ENCODE peak calls at places on chromosomes 7 and 10, in five cellular contexts. M is GM12892, J is GM12891, Y is K562, K is HepG2. P is an unnamed sample.

GRCh38 chr10:127117125-127117524 is 79.3 kb downstream of the INSYN2A start:
- DNase-seq in M (no peak), J (no peak), Y (peak), K (peak), P (peak)

GRCh38 chr7:155644971-155645509 is 579 bp downstream of the RBM33 start:
- DNase-seq in J (no peak), Y (peak), K (peak), M (peak), P (no peak)

GRCh38 chr7:139758388-139758787 is 19.4 kb downstream of the HIPK2 start:
- DNase-seq in J (no peak), M (no peak), Y (no peak), K (no peak), P (no peak)

GRCh38 chr7:126222782-126223181 is 1030.0 kb downstream of the GRM8 start:
- DNase-seq in Y (no peak), J (no peak), M (no peak), K (no peak), P (no peak)

GRCh38 chr7:158275711-158276413 is 311.8 kb downstream of the PTPRN2 start:
- DNase-seq in K (no peak), Y (no peak), M (no peak), J (no peak), P (no peak)

GRCh38 chr7:916291-916941 is 38.1 kb downstream of the ADAP1 start:
- DNase-seq in M (no peak), K (no peak), Y (no peak), J (no peak), P (no peak)

GRCh38 chr7:108234981-108235450 is 104.9 kb upstream of the LAMB4 start:
- DNase-seq in Y (no peak), J (no peak), M (no peak), K (no peak), P (no peak)

GRCh38 chr10:129470103-129470851 is 3.2 kb downstream of the MGMT start:
- DNase-seq in K (peak), M (no peak), J (no peak), Y (no peak), P (no peak)

GRCh38 chr7:8161398-8161828 is 100.6 kb downstream of the ICA1 start:
- DNase-seq in Y (no peak), J (no peak), K (no peak), M (no peak), P (no peak)

GRCh38 chr10:31340343-31340742 is 21.3 kb downstream of the ZEB1 start:
- DNase-seq in Y (no peak), M (no peak), K (peak), J (no peak), P (no peak)

GRCh38 chr7:117737882-117738281 is 135.4 kb downstream of the CTTNBP2 start:
- DNase-seq in J (no peak), Y (no peak), K (no peak), M (no peak), P (no peak)

GRCh38 chr7:127920787-127921438 is 110.3 kb downstream of the LRRC4 start:
- DNase-seq in J (no peak), Y (no peak), K (no peak), M (no peak), P (no peak)

GRCh38 chr7:79455173-79455790 is 1.8 kb upstream of the MAGI2 start:
- DNase-seq in K (no peak), Y (no peak), M (no peak), J (no peak), P (no peak)

GRCh38 chr10:76631054-76631453 is 1006.6 kb downstream of the KCNMA1 start:
- DNase-seq in J (no peak), M (no peak), Y (no peak), K (no peak), P (no peak)

GRCh38 chr7:71454981-71455380 is 323.0 kb downstream of the GALNT17 start:
- DNase-seq in K (no peak), Y (no peak), J (no peak), M (no peak), P (no peak)

GRCh38 chr7:2248984-2249694 is 7.1 kb downstream of the NUDT1 start:
- DNase-seq in M (no peak), K (no peak), Y (no peak), J (peak), P (no peak)

GRCh38 chr7:6658618-6659345 is 21.7 kb downstream of the ZNF316 start:
- DNase-seq in J (no peak), K (no peak), M (no peak), Y (no peak), P (no peak)

GRCh38 chr7:36315309-36315948 is 74.2 kb upstream of the ANLN start:
- DNase-seq in Y (no peak), K (no peak), J (no peak), M (no peak), P (no peak)

GRCh38 chr7:46301677-46302076 is 380.6 kb upstream of the IGFBP3 start:
- DNase-seq in J (no peak), K (no peak), Y (no peak), M (no peak), P (no peak)

GRCh38 chr10:28984431-28984830 is 304.4 kb upstream of the LYZL1 start:
- DNase-seq in M (no peak), J (no peak), K (peak), Y (peak), P (no peak)

GRCh38 chr7:146176790-146177189 is 60.2 kb downstream of the CNTNAP2 start:
- DNase-seq in J (no peak), K (no peak), M (no peak), Y (no peak), P (no peak)

GRCh38 chr7:117889611-117890010 is 16.4 kb upstream of the CTTNBP2 start:
- DNase-seq in Y (no peak), J (no peak), M (no peak), K (no peak), P (no peak)

GRCh38 chr7:130421685-130422084 is 19.1 kb downstream of the CEP41 start:
- DNase-seq in J (no peak), K (no peak), M (no peak), Y (no peak), P (no peak)

GRCh38 chr10:74177140-74177677 is 26.2 kb downstream of the ADK start:
- DNase-seq in M (no peak), K (peak), Y (peak), J (peak), P (no peak)

GRCh38 chr7:142860968-142861367 is 6.1 kb downstream of the EPHB6 start:
- DNase-seq in J (no peak), K (no peak), Y (no peak), M (no peak), P (no peak)

GRCh38 chr7:112263519-112263918 is 57.0 kb downstream of the ZNF277 start:
- DNase-seq in K (no peak), J (no peak), M (no peak), Y (no peak), P (no peak)

GRCh38 chr10:50851884-50852671 is 33.3 kb downstream of the A1CF start:
- DNase-seq in M (no peak), Y (no peak), K (peak), J (no peak), P (no peak)

GRCh38 chr7:24339575-24339974 is 55.6 kb downstream of the NPY start:
- DNase-seq in Y (no peak), M (no peak), K (no peak), J (no peak), P (no peak)

GRCh38 chr10:129953541-129954031 is 10.5 kb downstream of the EBF3 start:
- DNase-seq in K (no peak), J (no peak), M (no peak), Y (no peak), P (no peak)

GRCh38 chr7:77327932-77328628 is 88.1 kb downstream of the GSAP start:
- DNase-seq in Y (no peak), K (no peak), J (no peak), M (no peak), P (no peak)

GRCh38 chr10:5631936-5632335 is 34.5 kb downstream of the ASB13 start:
- DNase-seq in J (no peak), K (no peak), M (no peak), Y (no peak), P (no peak)

GRCh38 chr7:143248781-143249354 is 14.4 kb upstream of the GSTK1 start:
- DNase-seq in Y (no peak), M (no peak), K (peak), J (no peak), P (no peak)

GRCh38 chr7:2151235-2151634 is 81.5 kb downstream of the MAD1L1 start:
- DNase-seq in K (no peak), Y (no peak), M (no peak), J (no peak), P (no peak)

GRCh38 chr7:519429-519973 is at the start of gene PDGFA:
- DNase-seq in K (no peak), M (no peak), Y (peak), J (no peak), P (no peak)

DNA sequence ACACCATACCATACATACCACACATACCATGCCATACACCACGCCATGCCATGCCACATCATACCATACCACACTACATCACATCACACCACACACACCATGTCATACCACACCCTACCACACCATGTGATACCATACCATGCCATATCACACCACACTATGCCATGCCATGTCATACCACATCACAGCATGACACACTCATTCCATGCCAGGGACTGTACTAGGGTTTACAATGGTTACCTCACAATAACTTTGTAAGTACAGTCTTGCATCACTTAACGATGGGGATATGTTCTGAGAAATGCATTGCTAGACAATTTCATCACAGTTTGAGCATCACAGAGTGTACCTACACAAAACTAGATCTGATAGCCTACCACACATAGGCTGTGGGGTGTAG is 14.5 kb downstream of the PYROXD2 start:
- DNase-seq in J (no peak), K (no peak), M (no peak), Y (no peak), P (no peak)
- TF ChIP-seq TAF1 in J (no peak), K (no peak), M (no peak), Y (no peak), P (no peak)

DNA sequence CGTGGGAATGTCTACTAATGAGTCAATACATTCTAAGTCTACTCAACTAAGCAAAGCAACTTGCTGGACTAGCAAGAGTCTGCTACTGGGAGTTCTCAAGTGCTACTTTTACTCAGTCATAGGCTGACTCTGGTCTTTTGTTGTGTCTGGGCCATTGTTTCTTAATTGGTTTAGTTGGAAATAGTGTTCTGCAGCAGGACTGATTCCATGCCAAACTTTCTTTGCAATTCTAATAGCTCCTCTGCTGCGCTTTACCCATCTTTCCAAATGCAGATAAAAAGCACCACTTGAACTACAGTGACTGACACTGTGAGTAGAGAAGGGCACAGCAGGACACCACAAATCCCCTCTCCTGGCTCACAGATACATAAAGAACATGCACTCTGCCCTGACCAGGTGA is 125.7 kb downstream of the CD36 start:
- DNase-seq in K (no peak), J (no peak), Y (no peak), M (no peak), P (no peak)
- TF ChIP-seq TAF1 in K (no peak), J (no peak), Y (no peak), M (no peak), P (no peak)

GRCh38 chr7:13852281-13852968 is 137.0 kb downstream of the ETV1 start:
- DNase-seq in Y (no peak), J (no peak), M (no peak), K (no peak), P (no peak)

GRCh38 chr7:13851756-13852155 is 137.7 kb downstream of the ETV1 start:
- DNase-seq in K (no peak), J (no peak), M (no peak), Y (no peak), P (no peak)

GRCh38 chr7:13849528-13849892 is 140.0 kb downstream of the ETV1 start:
- DNase-seq in Y (no peak), K (no peak), M (no peak), J (no peak), P (no peak)

GRCh38 chr7:13848576-13849527 is 140.6 kb downstream of the ETV1 start:
- DNase-seq in Y (no peak), K (no peak), M (no peak), J (no peak), P (no peak)

DNA sequence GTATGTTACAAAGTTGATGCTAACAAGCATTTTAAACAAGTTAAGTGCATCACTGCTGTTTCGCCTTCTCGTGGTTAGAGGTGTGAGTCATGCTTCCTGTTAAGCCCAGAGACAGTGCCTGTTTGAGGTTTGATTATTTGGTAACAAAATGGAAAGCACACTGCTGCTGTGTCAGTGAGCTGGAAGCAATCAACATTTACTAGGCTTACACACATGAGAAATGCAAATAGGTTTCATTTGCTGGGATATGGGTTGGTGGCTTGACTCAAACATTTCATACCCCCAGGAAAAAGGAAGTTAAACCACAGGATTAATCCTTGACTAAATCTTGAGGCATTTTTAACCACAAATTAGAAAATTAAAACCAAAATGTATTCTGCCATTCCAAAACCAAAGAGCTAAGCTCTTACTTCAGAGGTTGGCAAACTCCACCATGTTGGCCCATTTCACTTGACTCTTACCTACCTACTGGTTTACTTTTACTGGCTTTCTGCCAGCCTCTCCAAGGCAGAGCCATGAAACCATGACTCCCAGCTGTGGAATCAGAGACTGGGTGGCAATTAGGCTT is 139.2 kb downstream of the ETV1 start:
- DNase-seq in M (no peak), Y (peak), K (no peak), J (peak), P (no peak)
- TF ChIP-seq TAF1 in M (no peak), Y (no peak), K (no peak), J (no peak), P (no peak)

GRCh38 chr10:110858297-110858934 is 13.3 kb upstream of the PDCD4 start:
- DNase-seq in K (no peak), M (no peak), J (no peak), Y (peak), P (no peak)
- TF ChIP-seq TAF1 in K (no peak), M (no peak), J (no peak), Y (no peak), P (no peak)

P was measured in H1.